ENCODE peak calls at places on chromosomes 4 and X, in four cellular contexts. R is tibial artery, M is fibroblast of the aortic adventitia, Z is AG04450. K is an unnamed sample.

GRCh38 chrX:57453901-57454300 is 137.9 kb upstream of the ZXDB start:
- DNase-seq in R (no peak), M (peak; percentile 11), Z (no peak), K (no peak)

GRCh38 chr4:75940692-75941253 is at the start of gene NAAA:
- DNase-seq in R (peak; percentile 93), M (peak; percentile 43), Z (no peak), K (peak; percentile 73)

GRCh38 chr4:7362341-7362740 is 72.4 kb downstream of the PSAPL1 start:
- DNase-seq in R (no peak), M (no peak), Z (no peak), K (no peak)

GRCh38 chr4:112817933-112818921 is 181.3 kb downstream of the LARP7 start:
- DNase-seq in R (peak; percentile 85), M (peak; percentile 85), Z (peak; percentile 56), K (peak; percentile 71)

GRCh38 chr4:169881769-169882168 is 124.0 kb upstream of the HPF1 start:
- DNase-seq in R (no peak), M (no peak), Z (no peak), K (no peak)

GRCh38 chr4:7023901-7024300 is 19.3 kb upstream of the TADA2B start:
- DNase-seq in R (no peak), M (no peak), Z (no peak), K (no peak)

GRCh38 chrX:154649864-154650510 is 3.4 kb downstream of the CTAG2 start:
- DNase-seq in R (no peak), M (no peak), Z (no peak), K (peak; percentile 24)

GRCh38 chrX:71215335-71215912 is 7.6 kb upstream of the GJB1 start:
- DNase-seq in R (no peak), M (no peak), Z (no peak), K (no peak)

GRCh38 chr4:8278421-8279287 is 9.1 kb downstream of the HTRA3 start:
- DNase-seq in R (no peak), M (peak; percentile 88), Z (peak; percentile 85), K (no peak)

GRCh38 chr4:148007789-148008188 is 275.9 kb downstream of the ARHGAP10 start:
- DNase-seq in R (no peak), M (no peak), Z (no peak), K (no peak)

GRCh38 chr4:108693819-108694218 is 43.4 kb downstream of the OSTC start:
- DNase-seq in R (no peak), M (peak; percentile 24), Z (no peak), K (no peak)

GRCh38 chr4:23040539-23040938 is 347.8 kb downstream of the GBA3 start:
- DNase-seq in R (no peak), M (no peak), Z (no peak), K (no peak)
- TF ChIP-seq CTCF in R (no peak), M (no peak), Z (no peak), K (no peak)

GRCh38 chr4:5963611-5964010 is 54.6 kb downstream of the C4orf50 start:
- DNase-seq in R (no peak), M (no peak), Z (no peak), K (no peak)
- TF ChIP-seq CTCF in R (no peak), M (no peak), Z (no peak), K (no peak)

GRCh38 chrX:38311743-38312142 is 15.6 kb downstream of the RPGR start:
- DNase-seq in R (no peak), M (no peak), Z (no peak), K (no peak)

GRCh38 chrX:38304010-38304409 is 23.3 kb downstream of the RPGR start:
- DNase-seq in R (no peak), M (peak; percentile 22), Z (no peak), K (no peak)

GRCh38 chrX:38305971-38306370 is 21.3 kb downstream of the RPGR start:
- DNase-seq in R (no peak), M (no peak), Z (no peak), K (no peak)
- TF ChIP-seq CTCF in R (no peak), M (peak; percentile 20), Z (no peak), K (no peak)

DNA sequence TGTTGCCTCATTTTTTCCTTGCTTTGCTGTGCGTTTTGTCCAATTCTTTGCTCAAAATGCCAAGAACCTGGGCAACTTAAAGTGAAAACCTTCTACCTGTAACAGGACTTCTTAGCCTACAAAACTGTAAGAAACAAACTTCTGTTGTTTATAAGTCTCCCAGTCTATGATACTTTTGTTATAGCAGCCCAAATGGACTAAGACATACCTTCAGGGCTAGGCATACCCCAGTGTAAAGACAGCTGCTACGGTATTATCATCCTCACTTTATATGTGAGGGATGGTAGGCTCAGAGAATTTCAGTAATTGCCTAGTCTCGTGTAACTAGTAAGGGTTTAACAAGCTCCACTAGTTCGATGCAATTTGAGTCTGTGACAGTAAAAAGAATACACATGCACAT is 6.0 kb upstream of the OPHN1 start:
- DNase-seq in R (no peak), M (no peak), Z (no peak), K (no peak)
- TF ChIP-seq CTCF in R (no peak), M (no peak), Z (no peak), K (no peak)

GRCh38 chr4:5203309-5203708 is 152.0 kb downstream of the STK32B start:
- DNase-seq in R (no peak), M (no peak), Z (no peak), K (no peak)

GRCh38 chr4:5203925-5204324 is 152.6 kb downstream of the STK32B start:
- DNase-seq in R (no peak), M (no peak), Z (no peak), K (no peak)

GRCh38 chr4:5206391-5206790 is 155.1 kb downstream of the STK32B start:
- DNase-seq in R (no peak), M (no peak), Z (peak; percentile 48), K (no peak)

GRCh38 chr4:5204781-5205180 is 153.5 kb downstream of the STK32B start:
- DNase-seq in R (no peak), M (no peak), Z (no peak), K (no peak)

GRCh38 chr4:5205981-5206380 is 154.7 kb downstream of the STK32B start:
- DNase-seq in R (no peak), M (no peak), Z (no peak), K (no peak)
- TF ChIP-seq CTCF in R (no peak), M (no peak), Z (no peak), K (no peak)

GRCh38 chr4:120918092-120918491 is 4.4 kb downstream of the PRDM5 start:
- DNase-seq in R (no peak), M (no peak), Z (no peak), K (no peak)

GRCh38 chr4:120920666-120921065 is 1.9 kb downstream of the PRDM5 start:
- DNase-seq in R (no peak), M (peak; percentile 30), Z (no peak), K (no peak)

GRCh38 chr4:120918788-120919187 is 3.7 kb downstream of the PRDM5 start:
- DNase-seq in R (no peak), M (peak; percentile 68), Z (no peak), K (peak; percentile 31)

GRCh38 chr4:120921456-120922389 is 803 bp downstream of the PRDM5 start:
- DNase-seq in R (peak; percentile 80), M (peak; percentile 75), Z (peak; percentile 24), K (peak; percentile 75)

GRCh38 chr4:120919358-120919757 is 3.2 kb downstream of the PRDM5 start:
- DNase-seq in R (no peak), M (no peak), Z (no peak), K (no peak)
- TF ChIP-seq CTCF in R (no peak), M (no peak), Z (peak; percentile 13), K (no peak)

GRCh38 chr4:3523628-3524221 is 8.5 kb downstream of the LRPAP1 start:
- DNase-seq in R (peak; percentile 60), M (no peak), Z (no peak), K (no peak)
- TF ChIP-seq CTCF in R (no peak), M (no peak), Z (no peak), K (no peak)